ENCODE peak calls at places on chromosomes 4 and X, in four cellular contexts. Q is AG09309, U is fibroblast of pulmonary artery, V is endodermal cell. K is an unnamed sample.

GRCh38 chrX:39990388-39990787 is 107.4 kb downstream of the BCOR start:
- DNase-seq in U (no peak), Q (no peak), V (no peak), K (no peak)

GRCh38 chrX:50157545-50158125 is 43.2 kb downstream of the AKAP4 start:
- DNase-seq in U (peak), V (no peak), Q (no peak), K (no peak)

GRCh38 chr4:136392576-136392975 is 1139.7 kb downstream of the PCDH18 start:
- DNase-seq in V (no peak), U (peak), Q (no peak), K (no peak)

GRCh38 chrX:97215166-97215565 is 331.5 kb downstream of the RPA4 start:
- DNase-seq in Q (peak), U (no peak), V (no peak), K (no peak)

GRCh38 chr4:158644755-158645154 is 26.9 kb downstream of the C4orf46 start:
- DNase-seq in V (no peak), U (no peak), Q (no peak), K (no peak)

GRCh38 chrX:110081740-110082139 is 78.8 kb downstream of the TMEM164 start:
- DNase-seq in U (peak), Q (no peak), V (no peak), K (no peak)

GRCh38 chrX:47232803-47233332 is at the start of gene USP11:
- DNase-seq in U (peak), Q (no peak), V (peak), K (peak)

GRCh38 chrX:26387906-26388305 is 171.9 kb downstream of the MAGEB5 start:
- DNase-seq in V (no peak), U (no peak), Q (no peak), K (no peak)

GRCh38 chr4:163271555-163272127 is 60.8 kb downstream of the NPY1R start:
- DNase-seq in V (no peak), U (no peak), Q (no peak), K (peak)

GRCh38 chr4:83118869-83119268 is 4.3 kb upstream of the PLAC8 start:
- DNase-seq in Q (peak), V (no peak), U (no peak), K (no peak)

GRCh38 chr4:140368686-140369085 is 4.8 kb upstream of the SCOC start:
- DNase-seq in U (no peak), Q (no peak), V (no peak), K (no peak)

DNA sequence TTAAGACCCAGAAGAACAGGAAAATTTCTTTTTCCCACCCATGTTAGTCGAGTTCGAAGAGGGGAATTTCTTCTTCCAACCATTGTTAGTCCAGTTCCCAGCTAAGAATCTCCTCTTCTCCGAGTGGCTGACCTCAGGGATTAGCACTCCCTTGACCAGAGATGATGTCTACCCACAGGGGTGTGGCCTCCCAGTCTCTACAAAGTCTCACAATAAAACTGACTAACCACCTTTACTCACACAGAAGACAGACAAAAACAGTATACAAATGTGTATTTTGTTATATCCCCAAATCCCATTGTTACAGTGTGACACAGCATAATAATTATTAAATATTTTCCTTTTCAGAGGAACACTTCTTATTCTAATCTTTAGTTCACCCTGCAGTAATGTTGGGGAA is 62.8 kb upstream of the NFKB1 start:
- DNase-seq in Q (no peak), U (peak), V (no peak), K (no peak)
- TF ChIP-seq CTCF in Q (no peak), U (no peak), V (no peak), K (no peak)

DNA sequence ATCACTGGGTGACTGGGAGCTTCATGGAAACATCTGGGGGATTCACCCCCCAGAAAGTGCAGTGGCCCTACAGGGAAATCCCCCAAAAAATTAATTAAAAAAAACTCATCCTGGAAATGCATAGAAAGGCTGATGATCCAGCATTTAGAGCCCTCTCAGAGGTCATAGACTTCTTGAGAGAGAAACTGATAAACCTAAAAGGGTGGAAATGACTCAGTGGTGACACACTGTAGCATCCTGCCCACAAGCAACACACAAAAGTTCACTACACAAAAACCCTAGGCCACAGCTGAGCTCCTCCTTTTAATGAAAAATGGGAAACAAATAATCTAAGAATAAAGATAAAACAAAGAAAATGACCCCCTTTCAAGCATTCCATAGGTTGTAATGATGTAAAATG is 911.5 kb downstream of the GLUD2 start:
- DNase-seq in Q (no peak), V (no peak), U (peak), K (no peak)
- H3K4me3 ChIP-seq in Q (no peak), V (peak), U (no peak), K (no peak)

DNA sequence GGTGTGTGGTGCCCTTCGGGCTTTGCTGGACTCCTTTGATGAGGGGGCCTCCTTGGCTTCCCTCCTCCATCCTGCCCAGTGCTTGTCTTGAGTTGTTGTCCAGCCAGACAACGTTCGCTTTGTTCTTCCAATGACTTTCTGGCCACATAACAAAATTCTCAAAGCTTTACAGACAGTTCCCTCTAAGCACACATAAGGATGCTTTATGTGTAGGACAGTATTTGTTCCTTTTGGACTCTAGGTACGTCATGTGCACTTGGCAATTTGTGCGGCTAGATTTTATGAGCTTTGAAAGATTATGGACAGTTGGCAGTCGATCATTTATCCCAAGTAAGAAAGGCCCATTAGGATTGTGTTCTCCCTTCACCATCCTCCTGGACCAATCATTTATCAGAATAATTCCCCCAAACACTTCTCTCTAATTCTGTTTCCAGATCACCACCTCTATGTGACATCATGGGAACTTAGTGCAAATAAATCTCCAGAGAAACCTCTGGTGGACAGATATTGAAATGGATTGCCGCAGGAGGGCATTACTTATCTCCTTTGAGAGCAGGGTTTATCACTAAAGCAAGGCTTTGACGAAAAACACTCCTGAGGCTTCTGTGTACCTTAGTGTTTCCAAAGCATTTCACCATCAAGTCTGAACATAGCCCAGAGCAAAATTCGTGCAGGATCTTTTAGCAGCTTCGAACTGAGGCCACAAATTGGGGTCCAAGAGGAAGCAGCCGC is 77.5 kb upstream of the BMPR1B start:
- DNase-seq in V (no peak), Q (no peak), U (no peak), K (no peak)
- TF ChIP-seq CTCF in V (no peak), Q (no peak), U (no peak), K (no peak)

GRCh38 chrX:107677909-107678308 is 49.6 kb downstream of the PRPS1 start:
- DNase-seq in V (peak), Q (no peak), U (peak), K (no peak)

GRCh38 chrX:107675823-107676555 is 47.7 kb downstream of the PRPS1 start:
- DNase-seq in U (peak), Q (no peak), V (peak), K (peak)

GRCh38 chrX:107676559-107677378 is 48.5 kb downstream of the PRPS1 start:
- DNase-seq in U (peak), V (peak), Q (peak), K (peak)

GRCh38 chrX:107678957-107679740 is 50.8 kb downstream of the PRPS1 start:
- DNase-seq in U (peak), V (peak), Q (no peak), K (peak)

DNA sequence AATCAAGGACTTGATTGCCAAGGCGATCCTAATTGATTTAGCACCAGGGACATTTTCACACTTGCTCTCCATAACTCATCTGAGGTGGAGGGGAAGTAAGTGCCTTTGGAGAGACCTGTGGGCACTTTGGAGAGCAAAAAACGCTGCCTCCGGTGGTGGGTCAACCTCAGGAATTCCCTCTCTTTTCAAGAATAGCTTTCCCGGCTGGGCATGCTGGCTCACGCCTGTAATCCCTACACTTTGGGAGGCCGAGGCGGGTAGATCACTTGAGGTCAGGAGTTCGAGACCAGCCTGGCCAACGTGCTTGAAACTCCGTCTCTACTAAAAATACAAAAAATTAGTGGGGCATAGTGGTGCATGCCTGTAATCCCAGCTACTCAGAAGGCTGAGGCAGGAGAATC is 49.2 kb downstream of the PRPS1 start:
- DNase-seq in U (peak), V (peak), Q (no peak), K (no peak)
- H3K4me3 ChIP-seq in U (peak), V (no peak), Q (no peak), K (no peak)

GRCh38 chr4:129344058-129344457 is 248.1 kb downstream of the C4orf33 start:
- DNase-seq in V (peak), Q (no peak), U (peak), K (no peak)
- TF ChIP-seq CTCF in V (peak), Q (peak), U (peak), K (peak)

DNA sequence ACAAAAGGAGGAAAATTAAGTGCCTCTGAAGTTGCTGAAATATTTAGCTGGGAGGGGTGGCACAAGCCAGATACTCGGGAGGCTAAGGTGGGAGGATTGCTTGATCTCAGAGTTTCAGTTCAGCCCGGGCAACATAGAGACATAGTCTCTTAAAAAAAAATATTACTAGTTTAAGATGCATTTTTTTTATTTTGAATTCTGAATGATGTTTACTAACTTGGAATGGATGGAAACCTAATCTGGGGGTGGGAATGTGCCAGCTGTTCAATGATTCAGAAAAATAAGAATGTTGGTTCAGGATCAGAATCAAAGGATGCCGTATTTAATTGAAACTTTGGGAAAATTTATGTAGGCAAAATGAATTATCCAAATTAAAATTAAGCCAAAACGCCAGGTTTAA is 167.2 kb upstream of the ANK2 start:
- DNase-seq in V (no peak), U (no peak), Q (no peak), K (no peak)
- H3K4me3 ChIP-seq in V (no peak), U (peak), Q (no peak), K (no peak)

GRCh38 chr4:179626687-179627086 is 2184.4 kb upstream of the AGA start:
- DNase-seq in V (peak), U (no peak), Q (no peak), K (no peak)
- TF ChIP-seq CTCF in V (peak), U (no peak), Q (no peak), K (no peak)

K was measured in lung.